ENCODE peak calls at places on chromosomes 5 and 9, in four cellular contexts. Z is AG04449, C is fibroblast of the aortic adventitia, K is adipocyte. M is an unnamed sample.

GRCh38 chr5:178356459-178356872 is 123.9 kb upstream of the PHYKPL start:
- DNase-seq in Z (no peak), C (no peak), K (no peak), M (no peak)

GRCh38 chr5:27341342-27341741 is 303.0 kb upstream of the CDH9 start:
- DNase-seq in Z (no peak), C (no peak), K (no peak), M (no peak)

GRCh38 chr9:32524558-32525461 is 1.2 kb downstream of the RIGI start:
- DNase-seq in Z (no peak), C (peak), K (no peak), M (no peak)

GRCh38 chr9:2657427-2657826 is 35.8 kb downstream of the VLDLR start:
- DNase-seq in Z (no peak), C (no peak), K (no peak), M (no peak)

GRCh38 chr5:173789031-173789920 is 98.9 kb upstream of the CPEB4 start:
- DNase-seq in Z (no peak), C (peak), K (peak), M (peak)

GRCh38 chr5:57777174-57777581 is 294.6 kb upstream of the ACTBL2 start:
- DNase-seq in Z (no peak), C (no peak), K (no peak), M (no peak)

GRCh38 chr9:19516348-19516747 is 107.5 kb downstream of the ACER2 start:
- DNase-seq in Z (no peak), C (no peak), K (no peak), M (no peak)

GRCh38 chr5:82901281-82901888 is 175.8 kb downstream of the TMEM167A start:
- DNase-seq in Z (no peak), C (no peak), K (no peak), M (no peak)

GRCh38 chr9:106305428-106306133 is 557.4 kb upstream of the ZNF462 start:
- DNase-seq in Z (no peak), C (no peak), K (no peak), M (no peak)

GRCh38 chr9:107730691-107731090 is 241.1 kb upstream of the KLF4 start:
- DNase-seq in Z (no peak), C (no peak), K (no peak), M (no peak)

GRCh38 chr5:83900307-83900706 is 179.7 kb upstream of the HAPLN1 start:
- DNase-seq in Z (no peak), C (no peak), K (no peak), M (no peak)

GRCh38 chr5:1727571-1727970 is 72.1 kb downstream of the MRPL36 start:
- DNase-seq in Z (no peak), C (no peak), K (no peak), M (no peak)

GRCh38 chr5:90809695-90810094 is 251.1 kb downstream of the ADGRV1 start:
- DNase-seq in Z (no peak), C (peak), K (no peak), M (no peak)

GRCh38 chr9:125989090-125989501 is 241.9 kb downstream of the PBX3 start:
- DNase-seq in Z (no peak), C (no peak), K (no peak), M (no peak)

GRCh38 chr9:1718836-1719235 is 296.3 kb upstream of the SMARCA2 start:
- DNase-seq in Z (no peak), C (no peak), K (no peak), M (no peak)

GRCh38 chr9:92483896-92484545 is 1.7 kb upstream of the ASPN start:
- DNase-seq in Z (no peak), C (peak), K (peak), M (no peak)

GRCh38 chr5:120252839-120253238 is 211.3 kb upstream of the PRR16 start:
- DNase-seq in Z (no peak), C (no peak), K (no peak), M (no peak)

GRCh38 chr5:37533851-37534250 is 154.7 kb downstream of the WDR70 start:
- DNase-seq in Z (peak), C (peak), K (peak), M (no peak)

GRCh38 chr5:115243412-115243811 is 19.3 kb downstream of the PGGT1B start:
- DNase-seq in Z (no peak), C (peak), K (no peak), M (no peak)

GRCh38 chr5:78182838-78183237 is 111.7 kb downstream of the AP3B1 start:
- DNase-seq in Z (no peak), C (no peak), K (no peak), M (no peak)

GRCh38 chr5:77958642-77959315 is 182.6 kb upstream of the TBCA start:
- DNase-seq in Z (no peak), C (no peak), K (no peak), M (no peak)

GRCh38 chr9:6628714-6629113 is 16.8 kb downstream of the GLDC start:
- DNase-seq in Z (no peak), C (no peak), K (peak), M (no peak)

GRCh38 chr9:114216081-114216480 is 60.7 kb downstream of the COL27A1 start:
- DNase-seq in Z (no peak), C (peak), K (peak), M (no peak)

GRCh38 chr5:74612059-74612458 is 28.5 kb downstream of the ENC1 start:
- DNase-seq in Z (no peak), C (no peak), K (no peak), M (no peak)

GRCh38 chr9:106862946-106863740 is at the start of gene ZNF462:
- DNase-seq in Z (no peak), C (peak), K (peak), M (no peak)

GRCh38 chr5:136236479-136237083 is 43.6 kb upstream of the SMIM32 start:
- DNase-seq in Z (no peak), C (no peak), K (no peak), M (no peak)
- H3K4me3 ChIP-seq in Z (no peak), C (no peak), K (no peak), M (no peak)

GRCh38 chr9:70060148-70060882 is 16.7 kb downstream of the MAMDC2 start:
- DNase-seq in Z (no peak), C (no peak), K (no peak), M (no peak)
- H3K4me3 ChIP-seq in Z (no peak), C (no peak), K (no peak), M (no peak)

GRCh38 chr9:120885459-120885858 is 8.5 kb upstream of the PHF19 start:
- DNase-seq in Z (no peak), C (no peak), K (no peak), M (no peak)
- H3K4me3 ChIP-seq in Z (no peak), C (no peak), K (no peak), M (no peak)

GRCh38 chr9:71761938-71762353 is 6.4 kb downstream of the CEMIP2 start:
- DNase-seq in Z (no peak), C (no peak), K (no peak), M (no peak)

GRCh38 chr9:71764438-71764837 is 3.9 kb downstream of the CEMIP2 start:
- DNase-seq in Z (no peak), C (no peak), K (no peak), M (no peak)

GRCh38 chr9:71762900-71763653 is 5.2 kb downstream of the CEMIP2 start:
- DNase-seq in Z (peak), C (peak), K (peak), M (no peak)

GRCh38 chr9:71765693-71766092 is 2.6 kb downstream of the CEMIP2 start:
- DNase-seq in Z (no peak), C (peak), K (peak), M (no peak)

DNA sequence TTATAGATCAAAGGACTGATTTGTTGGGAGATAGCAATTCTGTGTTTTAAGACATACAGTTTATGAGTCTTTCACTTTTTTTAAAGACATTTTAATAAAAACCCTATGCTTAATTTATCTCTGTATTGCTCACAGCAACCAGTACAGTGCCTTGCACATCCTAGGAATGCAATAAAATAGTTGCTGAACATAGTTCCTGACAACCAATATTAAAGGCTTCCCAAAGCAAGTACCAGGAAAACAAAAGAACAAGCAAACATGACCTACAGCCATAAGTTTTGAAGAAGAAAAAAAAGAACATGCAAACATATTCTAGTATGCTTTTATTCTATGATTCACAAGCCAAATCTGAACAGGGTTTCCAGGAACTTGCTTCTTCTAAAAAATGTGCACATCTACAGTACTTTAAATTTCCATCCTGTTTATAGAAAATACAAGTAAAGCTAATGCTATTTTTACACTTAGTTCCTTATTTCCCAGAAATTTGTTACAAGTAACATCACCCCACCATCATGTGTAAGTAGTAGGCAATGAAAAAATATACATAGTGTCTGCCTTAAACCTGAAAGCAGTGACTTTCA is 4.5 kb downstream of the CEMIP2 start:
- DNase-seq in Z (peak), C (peak), K (peak), M (no peak)
- H3K4me3 ChIP-seq in Z (no peak), C (no peak), K (peak), M (no peak)